ENCODE peak calls at places on chromosomes 1 and 21, in six cellular contexts. One of them, this sample, is unnamed.

GRCh38 chr1:183090386-183091006 is 67.3 kb downstream of the LAMC1 start:
- DNase-seq in effector memory CD4-positive, alpha-beta T cell: no peak
- DNase-seq in kidney: no peak
- DNase-seq in hepatocyte: no peak
- DNase-seq in ovary: peak; percentile 50
- DNase-seq in PC-9: no peak
- DNase-seq in this sample: peak; percentile 38

GRCh38 chr1:116521186-116521585 is 49.6 kb downstream of the CD58 start:
- DNase-seq in effector memory CD4-positive, alpha-beta T cell: no peak
- DNase-seq in kidney: no peak
- DNase-seq in hepatocyte: peak; percentile 23
- DNase-seq in ovary: no peak
- DNase-seq in PC-9: no peak
- DNase-seq in this sample: no peak

GRCh38 chr1:61504840-61505239 is 220.1 kb downstream of the TM2D1 start:
- DNase-seq in effector memory CD4-positive, alpha-beta T cell: no peak
- DNase-seq in kidney: no peak
- DNase-seq in hepatocyte: no peak
- DNase-seq in ovary: no peak
- DNase-seq in PC-9: peak; percentile 60
- DNase-seq in this sample: no peak

GRCh38 chr1:64308856-64309255 is 105.4 kb downstream of the UBE2U start:
- DNase-seq in effector memory CD4-positive, alpha-beta T cell: no peak
- DNase-seq in kidney: no peak
- DNase-seq in hepatocyte: no peak
- DNase-seq in ovary: no peak
- DNase-seq in PC-9: no peak
- DNase-seq in this sample: no peak

GRCh38 chr1:189496768-189497167 is 980.9 kb downstream of the BRINP3 start:
- DNase-seq in effector memory CD4-positive, alpha-beta T cell: no peak
- DNase-seq in kidney: no peak
- DNase-seq in hepatocyte: no peak
- DNase-seq in ovary: no peak
- DNase-seq in PC-9: no peak
- DNase-seq in this sample: no peak

GRCh38 chr1:25716320-25716719 is 83.7 kb upstream of the SELENON start:
- DNase-seq in effector memory CD4-positive, alpha-beta T cell: no peak
- DNase-seq in kidney: no peak
- DNase-seq in hepatocyte: no peak
- DNase-seq in ovary: no peak
- DNase-seq in PC-9: no peak
- DNase-seq in this sample: no peak

GRCh38 chr1:220908757-220909156 is 29.5 kb downstream of the HLX start:
- DNase-seq in effector memory CD4-positive, alpha-beta T cell: no peak
- DNase-seq in kidney: no peak
- DNase-seq in hepatocyte: peak; percentile 32
- DNase-seq in ovary: no peak
- DNase-seq in PC-9: no peak
- DNase-seq in this sample: no peak

GRCh38 chr1:151368745-151369610 is 3.5 kb downstream of the SELENBP1 start:
- DNase-seq in effector memory CD4-positive, alpha-beta T cell: no peak
- DNase-seq in kidney: peak; percentile 74
- DNase-seq in hepatocyte: no peak
- DNase-seq in ovary: peak; percentile 42
- DNase-seq in PC-9: no peak
- DNase-seq in this sample: peak; percentile 68

GRCh38 chr1:183368213-183369108 is 49.7 kb downstream of the NMNAT2 start:
- DNase-seq in effector memory CD4-positive, alpha-beta T cell: no peak
- DNase-seq in kidney: no peak
- DNase-seq in hepatocyte: no peak
- DNase-seq in ovary: no peak
- DNase-seq in PC-9: no peak
- DNase-seq in this sample: no peak

GRCh38 chr21:44703731-44704635 is 7.0 kb downstream of the KRTAP10-12 start:
- DNase-seq in effector memory CD4-positive, alpha-beta T cell: no peak
- DNase-seq in kidney: peak; percentile 51
- DNase-seq in hepatocyte: no peak
- DNase-seq in ovary: no peak
- DNase-seq in PC-9: no peak
- DNase-seq in this sample: peak; percentile 9

GRCh38 chr1:910311-910880 is 13.3 kb upstream of the SAMD11 start:
- DNase-seq in effector memory CD4-positive, alpha-beta T cell: no peak
- DNase-seq in kidney: peak; percentile 80
- DNase-seq in hepatocyte: peak; percentile 5
- DNase-seq in ovary: peak; percentile 30
- DNase-seq in PC-9: peak; percentile 30
- DNase-seq in this sample: peak; percentile 16

GRCh38 chr1:28537457-28538199 is 15.3 kb upstream of the TRNAU1AP start:
- DNase-seq in effector memory CD4-positive, alpha-beta T cell: no peak
- DNase-seq in kidney: no peak
- DNase-seq in hepatocyte: no peak
- DNase-seq in ovary: no peak
- DNase-seq in PC-9: no peak
- DNase-seq in this sample: peak; percentile 54

GRCh38 chr21:36463991-36464390 is 15.9 kb downstream of the CLDN14 start:
- DNase-seq in effector memory CD4-positive, alpha-beta T cell: no peak
- DNase-seq in kidney: peak; percentile 69
- DNase-seq in hepatocyte: no peak
- DNase-seq in ovary: no peak
- DNase-seq in PC-9: no peak
- DNase-seq in this sample: no peak

GRCh38 chr1:240831922-240832321 is 220.0 kb upstream of the GREM2 start:
- DNase-seq in effector memory CD4-positive, alpha-beta T cell: no peak
- DNase-seq in kidney: no peak
- DNase-seq in hepatocyte: no peak
- DNase-seq in ovary: no peak
- DNase-seq in PC-9: no peak
- DNase-seq in this sample: no peak

GRCh38 chr1:56196839-56197238 is 382.5 kb downstream of the PLPP3 start:
- DNase-seq in effector memory CD4-positive, alpha-beta T cell: no peak
- DNase-seq in kidney: no peak
- DNase-seq in hepatocyte: no peak
- DNase-seq in ovary: no peak
- DNase-seq in PC-9: no peak
- DNase-seq in this sample: no peak

GRCh38 chr1:2255420-2256369 is 27.6 kb downstream of the SKI start:
- DNase-seq in effector memory CD4-positive, alpha-beta T cell: peak; percentile 84
- DNase-seq in kidney: no peak
- DNase-seq in hepatocyte: no peak
- DNase-seq in ovary: no peak
- DNase-seq in PC-9: peak; percentile 50
- DNase-seq in this sample: no peak

GRCh38 chr1:110040548-110040947 is 6.1 kb downstream of the STRIP1 start:
- DNase-seq in effector memory CD4-positive, alpha-beta T cell: no peak
- DNase-seq in kidney: no peak
- DNase-seq in hepatocyte: no peak
- DNase-seq in ovary: no peak
- DNase-seq in PC-9: no peak
- DNase-seq in this sample: no peak

GRCh38 chr1:43992232-43992995 is 1.0 kb downstream of the CCDC24 start:
- DNase-seq in effector memory CD4-positive, alpha-beta T cell: no peak
- DNase-seq in kidney: no peak
- DNase-seq in hepatocyte: no peak
- DNase-seq in ovary: no peak
- DNase-seq in PC-9: no peak
- DNase-seq in this sample: no peak

GRCh38 chr1:160625725-160626498 is 20.9 kb downstream of the SLAMF1 start:
- DNase-seq in effector memory CD4-positive, alpha-beta T cell: no peak
- DNase-seq in kidney: no peak
- DNase-seq in hepatocyte: no peak
- DNase-seq in ovary: no peak
- DNase-seq in PC-9: no peak
- DNase-seq in this sample: no peak

GRCh38 chr1:102015728-102016127 is 19.0 kb upstream of the OLFM3 start:
- DNase-seq in effector memory CD4-positive, alpha-beta T cell: no peak
- DNase-seq in kidney: no peak
- DNase-seq in hepatocyte: no peak
- DNase-seq in ovary: no peak
- DNase-seq in PC-9: no peak
- DNase-seq in this sample: no peak

GRCh38 chr1:225567789-225568188 is 85.1 kb downstream of the ENAH start:
- DNase-seq in effector memory CD4-positive, alpha-beta T cell: no peak
- DNase-seq in kidney: no peak
- DNase-seq in hepatocyte: no peak
- DNase-seq in ovary: no peak
- DNase-seq in PC-9: no peak
- DNase-seq in this sample: no peak

GRCh38 chr1:106233511-106233910 is 823.0 kb upstream of the PRMT6 start:
- DNase-seq in effector memory CD4-positive, alpha-beta T cell: no peak
- DNase-seq in kidney: no peak
- DNase-seq in hepatocyte: no peak
- DNase-seq in ovary: no peak
- DNase-seq in PC-9: no peak
- DNase-seq in this sample: no peak

GRCh38 chr1:221991221-221991620 is 249.3 kb upstream of the DUSP10 start:
- DNase-seq in effector memory CD4-positive, alpha-beta T cell: no peak
- DNase-seq in kidney: no peak
- DNase-seq in hepatocyte: no peak
- DNase-seq in ovary: no peak
- DNase-seq in PC-9: no peak
- DNase-seq in this sample: no peak

GRCh38 chr1:202852163-202852904 is 36.6 kb downstream of the RABIF start:
- DNase-seq in effector memory CD4-positive, alpha-beta T cell: no peak
- DNase-seq in kidney: no peak
- DNase-seq in hepatocyte: peak; percentile 64
- DNase-seq in ovary: no peak
- DNase-seq in PC-9: peak; percentile 46
- DNase-seq in this sample: peak; percentile 46

GRCh38 chr1:160767417-160768294 is 28.3 kb upstream of the LY9 start:
- DNase-seq in effector memory CD4-positive, alpha-beta T cell: no peak
- DNase-seq in kidney: no peak
- DNase-seq in hepatocyte: no peak
- DNase-seq in ovary: no peak
- DNase-seq in PC-9: no peak
- DNase-seq in this sample: no peak

GRCh38 chr1:31765041-31765467 is 914 bp upstream of the ADGRB2 start:
- DNase-seq in effector memory CD4-positive, alpha-beta T cell: no peak
- DNase-seq in kidney: no peak
- DNase-seq in hepatocyte: no peak
- DNase-seq in ovary: no peak
- DNase-seq in PC-9: no peak
- DNase-seq in this sample: no peak

GRCh38 chr1:30645807-30646206 is 77.6 kb downstream of the MATN1 start:
- DNase-seq in effector memory CD4-positive, alpha-beta T cell: no peak
- DNase-seq in kidney: no peak
- DNase-seq in hepatocyte: no peak
- DNase-seq in ovary: no peak
- DNase-seq in PC-9: peak; percentile 37
- DNase-seq in this sample: no peak

GRCh38 chr1:59738152-59738551 is 76.6 kb upstream of the HOOK1 start:
- DNase-seq in effector memory CD4-positive, alpha-beta T cell: no peak
- DNase-seq in kidney: no peak
- DNase-seq in hepatocyte: no peak
- DNase-seq in ovary: no peak
- DNase-seq in PC-9: no peak
- DNase-seq in this sample: no peak

GRCh38 chr1:8587784-8588183 is 229.7 kb downstream of the RERE start:
- DNase-seq in effector memory CD4-positive, alpha-beta T cell: no peak
- DNase-seq in kidney: no peak
- DNase-seq in hepatocyte: no peak
- DNase-seq in ovary: no peak
- DNase-seq in PC-9: no peak
- DNase-seq in this sample: no peak

GRCh38 chr1:170414989-170415733 is 116.8 kb upstream of the GORAB start:
- DNase-seq in effector memory CD4-positive, alpha-beta T cell: no peak
- DNase-seq in kidney: no peak
- DNase-seq in hepatocyte: peak; percentile 5
- DNase-seq in ovary: no peak
- DNase-seq in PC-9: no peak
- DNase-seq in this sample: no peak

GRCh38 chr1:39825432-39825941 is 36.8 kb upstream of the BMP8B start:
- DNase-seq in effector memory CD4-positive, alpha-beta T cell: no peak
- DNase-seq in kidney: peak; percentile 51
- DNase-seq in hepatocyte: peak; percentile 42
- DNase-seq in ovary: no peak
- DNase-seq in PC-9: peak; percentile 37
- DNase-seq in this sample: peak; percentile 79

GRCh38 chr1:88961647-88962275 is 30.7 kb downstream of the KYAT3 start:
- DNase-seq in effector memory CD4-positive, alpha-beta T cell: no peak
- DNase-seq in kidney: no peak
- DNase-seq in hepatocyte: no peak
- DNase-seq in ovary: no peak
- DNase-seq in PC-9: no peak
- DNase-seq in this sample: no peak

GRCh38 chr1:88956003-88956402 is 36.4 kb downstream of the KYAT3 start:
- DNase-seq in effector memory CD4-positive, alpha-beta T cell: no peak
- DNase-seq in kidney: no peak
- DNase-seq in hepatocyte: no peak
- DNase-seq in ovary: no peak
- DNase-seq in PC-9: no peak
- DNase-seq in this sample: no peak

DNA sequence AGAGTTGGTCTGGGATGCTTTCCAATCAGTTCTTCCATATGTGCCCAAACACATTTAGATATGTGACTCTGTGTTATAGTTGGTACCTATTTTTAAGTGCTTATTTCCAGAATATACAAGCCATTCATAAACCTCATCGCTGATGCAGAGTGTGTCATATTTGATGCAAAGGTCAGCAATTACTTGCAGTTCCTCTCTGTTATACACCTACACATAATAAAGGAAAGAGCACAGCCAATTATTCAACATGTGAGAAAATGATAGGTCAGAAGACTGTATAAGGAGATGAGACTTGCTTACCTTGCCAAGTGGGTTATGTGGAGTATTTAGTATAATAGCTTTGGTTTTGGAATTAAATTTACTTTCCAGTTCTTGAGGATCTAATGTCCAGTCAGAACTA is 31.3 kb downstream of the KYAT3 start:
- DNase-seq in effector memory CD4-positive, alpha-beta T cell: no peak
- DNase-seq in kidney: no peak
- DNase-seq in hepatocyte: no peak
- DNase-seq in ovary: no peak
- DNase-seq in PC-9: no peak
- DNase-seq in this sample: no peak
- H3K36me3 ChIP-seq in effector memory CD4-positive, alpha-beta T cell: peaks cover 50% of the 10 kb centered on the region
- H3K36me3 ChIP-seq in kidney: peaks cover 48% of the 10 kb centered on the region
- H3K36me3 ChIP-seq in hepatocyte: no peaks in the 10 kb centered on the region
- H3K36me3 ChIP-seq in ovary: no peaks in the 10 kb centered on the region
- H3K36me3 ChIP-seq in PC-9: peaks cover 47% of the 10 kb centered on the region
- H3K36me3 ChIP-seq in this sample: peaks cover 17% of the 10 kb centered on the region

GRCh38 chr1:32919811-32920733 is 18.9 kb upstream of the TMEM54 start:
- DNase-seq in effector memory CD4-positive, alpha-beta T cell: no peak
- DNase-seq in kidney: no peak
- DNase-seq in hepatocyte: no peak
- DNase-seq in ovary: no peak
- DNase-seq in PC-9: no peak
- DNase-seq in this sample: no peak
- H3K36me3 ChIP-seq in effector memory CD4-positive, alpha-beta T cell: no peaks in the 10 kb centered on the region
- H3K36me3 ChIP-seq in kidney: no peaks in the 10 kb centered on the region
- H3K36me3 ChIP-seq in hepatocyte: no peaks in the 10 kb centered on the region
- H3K36me3 ChIP-seq in ovary: no peaks in the 10 kb centered on the region
- H3K36me3 ChIP-seq in PC-9: no peaks in the 10 kb centered on the region
- H3K36me3 ChIP-seq in this sample: no peaks in the 10 kb centered on the region

GRCh38 chr21:45941338-45941710 is 40.2 kb upstream of the COL6A1 start:
- DNase-seq in effector memory CD4-positive, alpha-beta T cell: no peak
- DNase-seq in kidney: no peak
- DNase-seq in hepatocyte: no peak
- DNase-seq in ovary: no peak
- DNase-seq in PC-9: no peak
- DNase-seq in this sample: no peak
- H3K36me3 ChIP-seq in effector memory CD4-positive, alpha-beta T cell: no peaks in the 10 kb centered on the region
- H3K36me3 ChIP-seq in kidney: no peaks in the 10 kb centered on the region
- H3K36me3 ChIP-seq in hepatocyte: no peaks in the 10 kb centered on the region
- H3K36me3 ChIP-seq in ovary: no peaks in the 10 kb centered on the region
- H3K36me3 ChIP-seq in PC-9: no peaks in the 10 kb centered on the region
- H3K36me3 ChIP-seq in this sample: no peaks in the 10 kb centered on the region

GRCh38 chr1:6472391-6472790 is 6.4 kb upstream of the TNFRSF25 start:
- DNase-seq in effector memory CD4-positive, alpha-beta T cell: no peak
- DNase-seq in kidney: no peak
- DNase-seq in hepatocyte: no peak
- DNase-seq in ovary: no peak
- DNase-seq in PC-9: no peak
- DNase-seq in this sample: peak; percentile 66
- H3K36me3 ChIP-seq in effector memory CD4-positive, alpha-beta T cell: no peaks in the 10 kb centered on the region
- H3K36me3 ChIP-seq in kidney: no peaks in the 10 kb centered on the region
- H3K36me3 ChIP-seq in hepatocyte: no peaks in the 10 kb centered on the region
- H3K36me3 ChIP-seq in ovary: no peaks in the 10 kb centered on the region
- H3K36me3 ChIP-seq in PC-9: no peaks in the 10 kb centered on the region
- H3K36me3 ChIP-seq in this sample: no peaks in the 10 kb centered on the region